ENCODE peak calls at places on chromosomes 4 and X, in seven cellular contexts. U is right cardiac atrium; N is IMR-90; D is CD8-positive, alpha-beta T cell; E is neural progenitor cell; Z is mesenchymal stem cell; Y is CD4-positive, CD25-positive, alpha-beta regulatory T cell. R is an unnamed sample.

GRCh38 chr4:40874331-40874730 is 124.6 kb downstream of the NSUN7 start:
- DNase-seq in U (no peak), N (no peak), D (no peak), E (no peak), Z (no peak), Y (no peak), R (no peak)

GRCh38 chr4:107823870-107824366 is 814 bp upstream of the SGMS2 start:
- DNase-seq in U (no peak), N (no peak), D (no peak), E (no peak), Z (no peak), Y (no peak), R (no peak)

GRCh38 chrX:39492495-39493162 is 605.1 kb downstream of the BCOR start:
- DNase-seq in U (no peak), N (no peak), D (no peak), E (no peak), Z (no peak), Y (no peak), R (no peak)

GRCh38 chr4:40976343-40976742 is 226.6 kb downstream of the NSUN7 start:
- DNase-seq in U (no peak), N (peak; percentile 70), D (no peak), E (peak; percentile 72), Z (peak; percentile 77), Y (peak; percentile 36), R (no peak)

GRCh38 chr4:54400188-54400587 is 171.1 kb downstream of the PDGFRA start:
- DNase-seq in U (no peak), N (no peak), D (no peak), E (no peak), Z (peak; percentile 18), Y (no peak), R (no peak)

GRCh38 chrX:20252392-20253231 is 14.1 kb downstream of the RPS6KA3 start:
- DNase-seq in U (peak; percentile 14), N (peak; percentile 45), D (peak; percentile 84), E (peak; percentile 33), Z (peak; percentile 54), Y (peak; percentile 75), R (peak; percentile 56)

GRCh38 chr4:187903700-187904099 is 91.9 kb upstream of the ZFP42 start:
- DNase-seq in U (no peak), N (peak; percentile 79), D (no peak), E (no peak), Z (no peak), Y (no peak), R (no peak)

GRCh38 chrX:148784859-148785655 is 284.6 kb downstream of the AFF2 start:
- DNase-seq in U (no peak), N (no peak), D (no peak), E (peak; percentile 21), Z (no peak), Y (no peak), R (no peak)

GRCh38 chr4:102344520-102344954 is 745 bp downstream of the SLC39A8 start:
- DNase-seq in U (peak; percentile 70), N (no peak), D (peak; percentile 79), E (peak; percentile 79), Z (peak; percentile 69), Y (peak; percentile 78), R (peak; percentile 60)

GRCh38 chrX:88072339-88073030 is 554.9 kb downstream of the KLHL4 start:
- DNase-seq in U (no peak), N (no peak), D (no peak), E (no peak), Z (no peak), Y (no peak), R (no peak)

GRCh38 chr4:122959441-122959840 is 37.0 kb upstream of the NUDT6 start:
- DNase-seq in U (no peak), N (no peak), D (no peak), E (no peak), Z (peak; percentile 20), Y (no peak), R (no peak)

GRCh38 chr4:23654791-23655190 is 235.1 kb downstream of the PPARGC1A start:
- DNase-seq in U (no peak), N (no peak), D (no peak), E (no peak), Z (peak; percentile 4), Y (no peak), R (no peak)

GRCh38 chr4:26021417-26022345 is 107.7 kb downstream of the SMIM20 start:
- DNase-seq in U (no peak), N (no peak), D (no peak), E (no peak), Z (no peak), Y (no peak), R (no peak)

GRCh38 chr4:169079942-169080827 is 70.1 kb upstream of the CBR4 start:
- DNase-seq in U (peak; percentile 34), N (peak; percentile 77), D (no peak), E (no peak), Z (peak; percentile 70), Y (no peak), R (no peak)

GRCh38 chr4:74555231-74555630 is 110.3 kb downstream of the AREG start:
- DNase-seq in U (no peak), N (peak; percentile 69), D (no peak), E (no peak), Z (no peak), Y (no peak), R (no peak)

GRCh38 chr4:170138580-170139194 is 48.9 kb upstream of the AADAT start:
- DNase-seq in U (peak; percentile 62), N (peak; percentile 73), D (peak; percentile 72), E (peak; percentile 86), Z (peak; percentile 75), Y (peak; percentile 67), R (peak; percentile 17)

GRCh38 chr4:2059034-2059725 is at the start of gene NAT8L:
- DNase-seq in U (no peak), N (no peak), D (no peak), E (peak; percentile 86), Z (no peak), Y (no peak), R (no peak)

GRCh38 chrX:42746606-42747005 is 31.4 kb downstream of the PPP1R2C start:
- DNase-seq in U (no peak), N (peak; percentile 38), D (no peak), E (no peak), Z (peak; percentile 59), Y (no peak), R (no peak)

GRCh38 chrX:118066867-118067515 is 49.6 kb downstream of the KLHL13 start:
- DNase-seq in U (no peak), N (no peak), D (no peak), E (no peak), Z (no peak), Y (no peak), R (no peak)

GRCh38 chrX:40081679-40082068 is 16.1 kb downstream of the BCOR start:
- DNase-seq in U (peak; percentile 4), N (no peak), D (no peak), E (no peak), Z (no peak), Y (no peak), R (no peak)

GRCh38 chrX:43882294-43882681 is at the start of gene MAOB:
- DNase-seq in U (peak; percentile 51), N (no peak), D (no peak), E (peak; percentile 58), Z (no peak), Y (peak; percentile 5), R (no peak)

GRCh38 chrX:5916945-5917344 is 311.7 kb downstream of the NLGN4X start:
- DNase-seq in U (no peak), N (no peak), D (no peak), E (no peak), Z (no peak), Y (no peak), R (no peak)

GRCh38 chrX:70234355-70234754 is at the start of gene AWAT1:
- DNase-seq in U (no peak), N (no peak), D (no peak), E (no peak), Z (no peak), Y (no peak), R (no peak)

GRCh38 chr4:94767446-94767845 is 9.7 kb downstream of the BMPR1B start:
- DNase-seq in U (no peak), N (no peak), D (no peak), E (no peak), Z (no peak), Y (no peak), R (no peak)

GRCh38 chr4:10619220-10619619 is 65.3 kb downstream of the CLNK start:
- DNase-seq in U (no peak), N (peak; percentile 38), D (no peak), E (no peak), Z (no peak), Y (peak; percentile 20), R (no peak)

GRCh38 chrX:71606536-71607216 is 11.6 kb downstream of the CXCR3 start:
- DNase-seq in U (no peak), N (no peak), D (peak; percentile 75), E (no peak), Z (no peak), Y (peak; percentile 68), R (no peak)
- H3K9me3 ChIP-seq in U (no peaks in the 10 kb centered on the region), N (peaks cover 13% of the 10 kb centered on the region), D (no peaks in the 10 kb centered on the region), E (peaks cover 4% of the 10 kb centered on the region), Z (peaks cover 47% of the 10 kb centered on the region), Y (no peaks in the 10 kb centered on the region), R (peaks cover 6% of the 10 kb centered on the region)

DNA sequence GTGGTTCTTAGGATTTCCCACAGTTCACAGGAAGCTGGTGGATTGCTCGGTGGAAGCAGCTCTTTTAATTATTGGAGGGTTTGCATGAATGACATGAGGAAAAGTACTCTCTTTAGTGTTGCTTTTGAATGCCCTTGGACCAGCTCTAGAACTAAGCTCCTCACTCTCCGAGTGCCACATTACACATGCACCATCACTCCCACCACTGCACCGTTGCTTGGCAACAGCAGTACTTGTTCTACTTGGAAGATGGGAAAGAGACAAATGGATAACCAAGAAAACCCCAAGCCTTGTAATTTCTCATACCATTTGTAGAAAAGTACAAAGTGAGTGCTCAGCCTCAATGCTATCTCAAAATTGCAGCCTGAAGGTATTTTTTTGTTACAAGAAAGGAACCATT is 620.2 kb upstream of the BOD1L1 start:
- DNase-seq in U (no peak), N (no peak), D (no peak), E (peak; percentile 33), Z (no peak), Y (no peak), R (no peak)
- H3K9me3 ChIP-seq in U (no peaks in the 10 kb centered on the region), N (no peaks in the 10 kb centered on the region), D (no peaks in the 10 kb centered on the region), E (no peaks in the 10 kb centered on the region), Z (peaks cover 2% of the 10 kb centered on the region), Y (no peaks in the 10 kb centered on the region), R (no peaks in the 10 kb centered on the region)

GRCh38 chr4:127311924-127312323 is 320.8 kb upstream of the INTU start:
- DNase-seq in U (no peak), N (no peak), D (no peak), E (no peak), Z (no peak), Y (no peak), R (no peak)

GRCh38 chr4:127313767-127314166 is 319.0 kb upstream of the INTU start:
- DNase-seq in U (no peak), N (no peak), D (no peak), E (no peak), Z (no peak), Y (no peak), R (no peak)

GRCh38 chr4:127307996-127308395 is 324.8 kb upstream of the INTU start:
- DNase-seq in U (no peak), N (no peak), D (no peak), E (no peak), Z (peak; percentile 36), Y (no peak), R (no peak)

GRCh38 chr4:127309360-127310095 is 323.2 kb upstream of the INTU start:
- DNase-seq in U (no peak), N (peak; percentile 27), D (no peak), E (no peak), Z (peak; percentile 19), Y (no peak), R (no peak)

GRCh38 chr4:127311371-127311770 is 321.4 kb upstream of the INTU start:
- DNase-seq in U (no peak), N (no peak), D (no peak), E (no peak), Z (no peak), Y (no peak), R (no peak)
- H3K9me3 ChIP-seq in U (no peaks in the 10 kb centered on the region), N (no peaks in the 10 kb centered on the region), D (no peaks in the 10 kb centered on the region), E (peaks cover 12% of the 10 kb centered on the region), Z (peaks cover 23% of the 10 kb centered on the region), Y (peaks cover 5% of the 10 kb centered on the region), R (no peaks in the 10 kb centered on the region)

GRCh38 chr4:166655231-166655630 is 579.1 kb downstream of the SPOCK3 start:
- DNase-seq in U (no peak), N (no peak), D (no peak), E (no peak), Z (no peak), Y (no peak), R (no peak)
- H3K9me3 ChIP-seq in U (no peaks in the 10 kb centered on the region), N (no peaks in the 10 kb centered on the region), D (no peaks in the 10 kb centered on the region), E (no peaks in the 10 kb centered on the region), Z (peaks cover 3% of the 10 kb centered on the region), Y (no peaks in the 10 kb centered on the region), R (no peaks in the 10 kb centered on the region)